ENCODE peak calls at places on chromosome 18, in four cellular contexts. One of them, this sample, is unnamed.

GRCh38 chr18:3758531-3758930 is 308.6 kb downstream of the TGIF1 start:
- DNase-seq in fibroblast of the aortic adventitia: peak; percentile 42
- DNase-seq in lung: no peak
- DNase-seq in AG10803: peak; percentile 14
- DNase-seq in this sample: no peak

GRCh38 chr18:14085770-14086458 is 46.3 kb downstream of the ZNF519 start:
- DNase-seq in AG10803: no peak
- DNase-seq in fibroblast of the aortic adventitia: no peak
- DNase-seq in lung: no peak
- DNase-seq in this sample: no peak

GRCh38 chr18:8952796-8953760 is 149.4 kb upstream of the NDUFV2 start:
- DNase-seq in lung: no peak
- DNase-seq in AG10803: peak; percentile 100
- DNase-seq in fibroblast of the aortic adventitia: peak; percentile 86
- DNase-seq in this sample: no peak

GRCh38 chr18:59008302-59008974 is 131.2 kb upstream of the SEC11C start:
- DNase-seq in lung: no peak
- DNase-seq in AG10803: peak; percentile 62
- DNase-seq in fibroblast of the aortic adventitia: peak; percentile 49
- DNase-seq in this sample: no peak

GRCh38 chr18:32353257-32353656 is 117.4 kb downstream of the GAREM1 start:
- DNase-seq in fibroblast of the aortic adventitia: no peak
- DNase-seq in AG10803: no peak
- DNase-seq in lung: no peak
- DNase-seq in this sample: no peak

GRCh38 chr18:21740474-21740723 is 193 bp upstream of the MIB1 start:
- DNase-seq in AG10803: peak; percentile 94
- DNase-seq in fibroblast of the aortic adventitia: no peak
- DNase-seq in lung: peak; percentile 98
- DNase-seq in this sample: no peak

GRCh38 chr18:8988262-8988871 is 114.1 kb upstream of the NDUFV2 start:
- DNase-seq in lung: peak; percentile 58
- DNase-seq in fibroblast of the aortic adventitia: peak; percentile 77
- DNase-seq in AG10803: peak; percentile 66
- DNase-seq in this sample: peak; percentile 13

GRCh38 chr18:53947092-53947640 is 277.3 kb downstream of the MBD2 start:
- DNase-seq in AG10803: no peak
- DNase-seq in lung: no peak
- DNase-seq in fibroblast of the aortic adventitia: no peak
- DNase-seq in this sample: no peak

GRCh38 chr18:56851774-56852173 is 200.6 kb downstream of the WDR7 start:
- DNase-seq in fibroblast of the aortic adventitia: no peak
- DNase-seq in AG10803: no peak
- DNase-seq in lung: no peak
- DNase-seq in this sample: no peak

GRCh38 chr18:34650121-34650545 is 60.0 kb upstream of the DTNA start:
- DNase-seq in fibroblast of the aortic adventitia: peak; percentile 67
- DNase-seq in AG10803: peak; percentile 73
- DNase-seq in lung: no peak
- DNase-seq in this sample: no peak

GRCh38 chr18:59779979-59780378 is 82.8 kb upstream of the CCBE1 start:
- DNase-seq in lung: no peak
- DNase-seq in fibroblast of the aortic adventitia: peak; percentile 86
- DNase-seq in AG10803: peak; percentile 68
- DNase-seq in this sample: no peak

GRCh38 chr18:14086459-14087231 is 45.6 kb downstream of the ZNF519 start:
- DNase-seq in fibroblast of the aortic adventitia: peak; percentile 59
- DNase-seq in lung: no peak
- DNase-seq in AG10803: peak; percentile 44
- DNase-seq in this sample: peak; percentile 25

GRCh38 chr18:59056706-59057492 is 82.8 kb upstream of the SEC11C start:
- DNase-seq in lung: peak; percentile 63
- DNase-seq in fibroblast of the aortic adventitia: peak; percentile 76
- DNase-seq in AG10803: peak; percentile 54
- DNase-seq in this sample: peak; percentile 28

GRCh38 chr18:3306391-3306790 is 44.5 kb downstream of the MYL12B start:
- DNase-seq in fibroblast of the aortic adventitia: no peak
- DNase-seq in lung: no peak
- DNase-seq in AG10803: no peak
- DNase-seq in this sample: no peak

GRCh38 chr18:22200611-22201225 is 31.3 kb downstream of the GATA6 start:
- DNase-seq in AG10803: no peak
- DNase-seq in lung: no peak
- DNase-seq in fibroblast of the aortic adventitia: no peak
- DNase-seq in this sample: no peak

GRCh38 chr18:12008181-12008767 is 27.0 kb downstream of the IMPA2 start:
- DNase-seq in fibroblast of the aortic adventitia: no peak
- DNase-seq in AG10803: no peak
- DNase-seq in lung: no peak
- DNase-seq in this sample: no peak

GRCh38 chr18:8368490-8369217 is 240.6 kb upstream of the RAB12 start:
- DNase-seq in fibroblast of the aortic adventitia: no peak
- DNase-seq in AG10803: no peak
- DNase-seq in lung: no peak
- DNase-seq in this sample: no peak

GRCh38 chr18:22831441-22831904 is 101.7 kb upstream of the RBBP8 start:
- DNase-seq in lung: no peak
- DNase-seq in fibroblast of the aortic adventitia: peak; percentile 84
- DNase-seq in AG10803: peak; percentile 74
- DNase-seq in this sample: no peak

GRCh38 chr18:55405655-55406373 is 182.2 kb downstream of the TCF4 start:
- DNase-seq in AG10803: peak; percentile 86
- DNase-seq in lung: peak; percentile 66
- DNase-seq in fibroblast of the aortic adventitia: peak; percentile 96
- DNase-seq in this sample: no peak

GRCh38 chr18:12038082-12038660 is 55.5 kb upstream of the ANKRD62 start:
- DNase-seq in AG10803: no peak
- DNase-seq in lung: no peak
- DNase-seq in fibroblast of the aortic adventitia: no peak
- DNase-seq in this sample: no peak

GRCh38 chr18:50877545-50878265 is 1.2 kb upstream of the ME2 start:
- DNase-seq in AG10803: no peak
- DNase-seq in fibroblast of the aortic adventitia: no peak
- DNase-seq in lung: no peak
- DNase-seq in this sample: no peak

GRCh38 chr18:10399465-10399864 is 55.0 kb upstream of the APCDD1 start:
- DNase-seq in lung: no peak
- DNase-seq in AG10803: no peak
- DNase-seq in fibroblast of the aortic adventitia: no peak
- DNase-seq in this sample: no peak

GRCh38 chr18:79782566-79783308 is 15.0 kb upstream of the KCNG2 start:
- DNase-seq in lung: no peak
- DNase-seq in fibroblast of the aortic adventitia: no peak
- DNase-seq in AG10803: no peak
- DNase-seq in this sample: no peak

GRCh38 chr18:79784965-79785770 is 12.6 kb upstream of the KCNG2 start:
- DNase-seq in lung: no peak
- DNase-seq in fibroblast of the aortic adventitia: peak; percentile 28
- DNase-seq in AG10803: peak; percentile 52
- DNase-seq in this sample: peak; percentile 43

GRCh38 chr18:79785831-79786230 is 11.9 kb upstream of the KCNG2 start:
- DNase-seq in AG10803: no peak
- DNase-seq in fibroblast of the aortic adventitia: no peak
- DNase-seq in lung: no peak
- DNase-seq in this sample: no peak

GRCh38 chr18:79786304-79786703 is 11.4 kb upstream of the KCNG2 start:
- DNase-seq in fibroblast of the aortic adventitia: no peak
- DNase-seq in AG10803: no peak
- DNase-seq in lung: no peak
- DNase-seq in this sample: no peak

GRCh38 chr18:79784071-79784913 is 13.4 kb upstream of the KCNG2 start:
- DNase-seq in AG10803: no peak
- DNase-seq in lung: no peak
- DNase-seq in fibroblast of the aortic adventitia: no peak
- DNase-seq in this sample: no peak
- H3K4me3 ChIP-seq in AG10803: no peak overlapping the region
- H3K4me3 ChIP-seq in lung: no peak overlapping the region
- H3K4me3 ChIP-seq in fibroblast of the aortic adventitia: no peak overlapping the region
- H3K4me3 ChIP-seq in this sample: no peak overlapping the region

GRCh38 chr18:46372670-46373069 is 268.5 kb downstream of the HAUS1 start:
- DNase-seq in fibroblast of the aortic adventitia: no peak
- DNase-seq in AG10803: no peak
- DNase-seq in lung: no peak
- DNase-seq in this sample: no peak
- TF ChIP-seq CTCF in fibroblast of the aortic adventitia: no peak
- TF ChIP-seq CTCF in AG10803: no peak
- TF ChIP-seq CTCF in lung: no peak
- TF ChIP-seq CTCF in this sample: no peak

GRCh38 chr18:76489081-76489480 is 6.0 kb downstream of the ZNF516 start:
- DNase-seq in AG10803: no peak
- DNase-seq in lung: no peak
- DNase-seq in fibroblast of the aortic adventitia: peak; percentile 24
- DNase-seq in this sample: no peak
- H3K4me3 ChIP-seq in AG10803: peak overlapping the region; percentile 22
- H3K4me3 ChIP-seq in lung: no peak overlapping the region
- H3K4me3 ChIP-seq in fibroblast of the aortic adventitia: peak overlapping the region; percentile 4
- H3K4me3 ChIP-seq in this sample: peak overlapping the region; percentile 11

DNA sequence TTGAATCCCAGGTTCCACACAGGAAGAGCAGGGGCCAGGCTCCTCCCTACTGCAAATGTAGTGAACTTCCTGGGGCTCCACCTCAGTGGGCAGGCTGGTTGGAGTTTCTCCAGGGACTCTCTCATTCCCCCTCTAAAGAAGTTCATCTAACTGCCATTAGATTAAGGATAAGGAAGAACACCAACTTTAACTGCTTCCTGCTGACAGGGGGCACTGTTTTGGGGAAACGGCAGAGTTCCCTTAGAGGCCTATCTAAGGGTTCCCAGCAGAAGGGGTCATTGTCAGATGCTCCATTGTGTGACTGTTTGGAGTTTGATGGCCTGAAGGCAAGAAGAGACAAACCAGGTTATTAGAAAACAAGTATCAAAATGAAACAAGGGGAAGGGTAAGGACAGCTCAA is 2159.7 kb upstream of the PIK3C3 start:
- DNase-seq in AG10803: no peak
- DNase-seq in lung: no peak
- DNase-seq in fibroblast of the aortic adventitia: no peak
- DNase-seq in this sample: no peak
- TF ChIP-seq CTCF in AG10803: no peak
- TF ChIP-seq CTCF in lung: no peak
- TF ChIP-seq CTCF in fibroblast of the aortic adventitia: no peak
- TF ChIP-seq CTCF in this sample: no peak

DNA sequence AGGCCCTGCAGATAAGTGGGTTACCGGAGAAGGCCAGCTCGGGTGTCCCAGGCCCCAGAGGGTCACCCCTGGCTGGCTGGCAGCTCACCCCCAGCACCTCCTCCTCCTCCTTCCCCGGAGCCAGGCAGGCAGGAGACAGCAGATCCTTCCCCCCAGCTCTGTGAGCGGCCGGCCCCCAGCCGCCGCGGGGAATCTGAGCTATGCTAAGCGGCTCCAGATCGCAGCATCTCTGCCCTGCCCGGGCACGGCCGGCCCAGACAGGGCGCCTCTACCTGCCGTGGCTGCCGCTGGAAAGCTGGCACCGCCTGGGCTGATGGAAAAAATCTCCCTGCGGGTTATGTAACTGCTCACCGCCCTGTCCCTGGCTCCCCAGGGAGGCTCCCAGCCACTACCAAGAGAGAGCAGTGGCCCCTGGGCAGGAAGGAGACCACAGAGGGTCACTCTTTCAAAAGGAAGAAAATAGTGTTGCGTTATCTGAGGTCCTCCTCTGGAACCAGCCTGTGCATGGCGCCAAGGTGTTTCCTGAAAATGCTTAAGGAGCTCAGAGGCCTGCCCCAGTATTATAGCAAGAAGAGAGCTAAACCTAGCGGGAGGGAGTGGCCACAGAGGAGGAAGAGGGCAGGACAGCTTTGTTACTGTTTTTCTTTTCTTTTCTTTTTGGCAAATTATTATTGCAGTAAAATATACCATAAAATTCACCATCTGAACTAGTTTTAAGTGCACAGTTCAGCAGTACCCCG is 179.0 kb downstream of the SMAD7 start:
- DNase-seq in fibroblast of the aortic adventitia: no peak
- DNase-seq in lung: no peak
- DNase-seq in AG10803: no peak
- DNase-seq in this sample: no peak
- H3K4me3 ChIP-seq in fibroblast of the aortic adventitia: no peak overlapping the region
- H3K4me3 ChIP-seq in lung: no peak overlapping the region
- H3K4me3 ChIP-seq in AG10803: no peak overlapping the region
- H3K4me3 ChIP-seq in this sample: no peak overlapping the region

DNA sequence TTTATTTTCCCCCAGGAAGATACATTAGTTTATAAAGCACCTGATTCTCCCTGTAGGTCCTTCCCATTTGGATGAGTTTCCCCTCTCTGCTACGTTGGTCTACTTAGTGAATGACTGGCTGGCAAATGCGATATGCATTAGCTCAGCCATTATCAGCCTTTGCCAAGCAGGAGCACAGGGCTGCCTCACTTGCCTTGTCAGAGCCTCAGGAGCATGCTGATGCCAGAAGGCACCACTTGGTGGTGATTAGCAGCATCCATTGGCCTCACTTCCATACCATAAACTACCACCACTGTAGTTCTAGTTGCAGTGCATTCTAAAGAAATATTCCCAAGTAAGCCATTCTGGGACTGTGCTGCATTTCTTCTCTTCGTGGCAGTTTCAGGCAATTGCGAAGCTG is 442.8 kb upstream of the CHST9 start:
- DNase-seq in lung: no peak
- DNase-seq in AG10803: no peak
- DNase-seq in fibroblast of the aortic adventitia: no peak
- DNase-seq in this sample: no peak
- TF ChIP-seq CTCF in lung: no peak
- TF ChIP-seq CTCF in AG10803: no peak
- TF ChIP-seq CTCF in fibroblast of the aortic adventitia: no peak
- TF ChIP-seq CTCF in this sample: no peak

GRCh38 chr18:58005885-58006523 is 38.0 kb upstream of the NEDD4L start:
- DNase-seq in fibroblast of the aortic adventitia: peak; percentile 62
- DNase-seq in AG10803: peak; percentile 41
- DNase-seq in lung: no peak
- DNase-seq in this sample: no peak

GRCh38 chr18:58009166-58009565 is 34.9 kb upstream of the NEDD4L start:
- DNase-seq in lung: no peak
- DNase-seq in AG10803: peak; percentile 42
- DNase-seq in fibroblast of the aortic adventitia: peak; percentile 69
- DNase-seq in this sample: no peak

GRCh38 chr18:57998461-57998860 is 45.6 kb upstream of the NEDD4L start:
- DNase-seq in AG10803: no peak
- DNase-seq in lung: no peak
- DNase-seq in fibroblast of the aortic adventitia: no peak
- DNase-seq in this sample: no peak

GRCh38 chr18:58005036-58005435 is 39.0 kb upstream of the NEDD4L start:
- DNase-seq in AG10803: peak; percentile 13
- DNase-seq in fibroblast of the aortic adventitia: peak; percentile 29
- DNase-seq in lung: no peak
- DNase-seq in this sample: no peak

GRCh38 chr18:58004317-58004716 is 39.7 kb upstream of the NEDD4L start:
- DNase-seq in fibroblast of the aortic adventitia: peak; percentile 56
- DNase-seq in lung: no peak
- DNase-seq in AG10803: peak; percentile 64
- DNase-seq in this sample: no peak
- H3K4me3 ChIP-seq in fibroblast of the aortic adventitia: no peak overlapping the region
- H3K4me3 ChIP-seq in lung: no peak overlapping the region
- H3K4me3 ChIP-seq in AG10803: no peak overlapping the region
- H3K4me3 ChIP-seq in this sample: no peak overlapping the region

GRCh38 chr18:68733693-68734092 is 18.8 kb upstream of the TMX3 start:
- DNase-seq in fibroblast of the aortic adventitia: no peak
- DNase-seq in lung: no peak
- DNase-seq in AG10803: no peak
- DNase-seq in this sample: no peak

GRCh38 chr18:68738572-68738971 is 23.7 kb upstream of the TMX3 start:
- DNase-seq in lung: no peak
- DNase-seq in AG10803: no peak
- DNase-seq in fibroblast of the aortic adventitia: no peak
- DNase-seq in this sample: no peak

GRCh38 chr18:68735498-68736343 is 20.8 kb upstream of the TMX3 start:
- DNase-seq in fibroblast of the aortic adventitia: peak; percentile 87
- DNase-seq in lung: no peak
- DNase-seq in AG10803: peak; percentile 67
- DNase-seq in this sample: no peak

GRCh38 chr18:68734311-68734710 is 19.4 kb upstream of the TMX3 start:
- DNase-seq in fibroblast of the aortic adventitia: peak; percentile 37
- DNase-seq in AG10803: peak; percentile 73
- DNase-seq in lung: no peak
- DNase-seq in this sample: no peak
- TF ChIP-seq CTCF in fibroblast of the aortic adventitia: no peak
- TF ChIP-seq CTCF in AG10803: no peak
- TF ChIP-seq CTCF in lung: no peak
- TF ChIP-seq CTCF in this sample: no peak

This sample was measured in GM06990.